ENCODE peak calls at places on chromosomes 6 and 20, in eight cellular contexts. P is SK-N-SH, E is upper lobe of right lung, B is mammary epithelial cell, Q is heart right ventricle, C is heart left ventricle, J is aorta, U is left lung. H is an unnamed sample. For H3K4me1 and H3K27me3, the result is how much of the 10 kb centered on the place peaks cover.

GRCh38 chr6:140101367-140101766 is 726.9 kb upstream of the CITED2 start:
- DNase-seq in P (no peak), E (no peak), B (no peak), Q (no peak), C (peak), J (no peak), U (no peak), H (no peak)

GRCh38 chr6:3822747-3823445 is 26.3 kb upstream of the FAM50B start:
- DNase-seq in P (no peak), E (no peak), B (peak), Q (no peak), C (no peak), J (no peak), U (no peak), H (peak)

GRCh38 chr6:111835807-111836206 is 37.4 kb downstream of the FYN start:
- DNase-seq in P (no peak), E (no peak), B (no peak), Q (no peak), C (no peak), J (no peak), U (no peak), H (no peak)

GRCh38 chr20:41482647-41483552 is 116.3 kb upstream of the EMILIN3 start:
- DNase-seq in P (no peak), E (no peak), B (peak), Q (no peak), C (no peak), J (no peak), U (no peak), H (peak)

GRCh38 chr6:23692184-23692583 is 433.8 kb upstream of the NRSN1 start:
- DNase-seq in P (peak), E (no peak), B (no peak), Q (no peak), C (no peak), J (no peak), U (no peak), H (no peak)

GRCh38 chr6:21085643-21086042 is 507.9 kb upstream of the SOX4 start:
- DNase-seq in P (no peak), E (no peak), B (no peak), Q (no peak), C (no peak), J (no peak), U (no peak), H (no peak)

GRCh38 chr6:3664641-3665041 is 86.9 kb downstream of the PXDC1 start:
- DNase-seq in P (no peak), E (no peak), B (no peak), Q (no peak), C (no peak), J (no peak), U (no peak), H (no peak)

GRCh38 chr6:147154454-147154853 is 49.8 kb upstream of the STXBP5 start:
- DNase-seq in P (no peak), E (no peak), B (peak), Q (no peak), C (no peak), J (no peak), U (no peak), H (peak)

GRCh38 chr20:64188682-64189529 is 24.7 kb downstream of the MYT1 start:
- DNase-seq in P (peak), E (no peak), B (peak), Q (no peak), C (no peak), J (no peak), U (no peak), H (peak)

GRCh38 chr6:42339991-42340401 is 111.7 kb downstream of the TRERF1 start:
- DNase-seq in P (no peak), E (no peak), B (peak), Q (no peak), C (no peak), J (no peak), U (no peak), H (no peak)

GRCh38 chr20:49768204-49769124 is 44.2 kb upstream of the SLC9A8 start:
- DNase-seq in P (no peak), E (peak), B (peak), Q (no peak), C (peak), J (peak), U (peak), H (peak)

GRCh38 chr20:33442136-33443005 is 1.2 kb downstream of the SNTA1 start:
- DNase-seq in P (no peak), E (no peak), B (no peak), Q (no peak), C (no peak), J (no peak), U (no peak), H (no peak)

GRCh38 chr6:34934516-34934915 is 45.5 kb downstream of the ANKS1A start:
- DNase-seq in P (no peak), E (peak), B (peak), Q (peak), C (peak), J (peak), U (peak), H (no peak)

GRCh38 chr6:4936681-4937041 is 67.2 kb downstream of the RPP40 start:
- DNase-seq in P (peak), E (no peak), B (no peak), Q (no peak), C (no peak), J (no peak), U (no peak), H (peak)

GRCh38 chr20:11703119-11703518 is 214.6 kb upstream of the BTBD3 start:
- DNase-seq in P (no peak), E (no peak), B (no peak), Q (no peak), C (no peak), J (no peak), U (no peak), H (no peak)

GRCh38 chr6:13369591-13369990 is 41.3 kb upstream of the TBC1D7 start:
- DNase-seq in P (no peak), E (no peak), B (no peak), Q (no peak), C (no peak), J (no peak), U (no peak), H (no peak)

GRCh38 chr6:13373488-13373886 is 45.1 kb upstream of the TBC1D7 start:
- DNase-seq in P (no peak), E (no peak), B (no peak), Q (no peak), C (no peak), J (no peak), U (no peak), H (no peak)

GRCh38 chr6:13370623-13371022 is 42.3 kb upstream of the TBC1D7 start:
- DNase-seq in P (no peak), E (no peak), B (peak), Q (no peak), C (no peak), J (no peak), U (no peak), H (peak)

GRCh38 chr6:13372688-13373487 is 44.6 kb upstream of the TBC1D7 start:
- DNase-seq in P (no peak), E (no peak), B (no peak), Q (no peak), C (no peak), J (no peak), U (no peak), H (no peak)

GRCh38 chr6:13371421-13372072 is 43.2 kb upstream of the TBC1D7 start:
- DNase-seq in P (peak), E (no peak), B (no peak), Q (no peak), C (no peak), J (no peak), U (no peak), H (no peak)
- H3K27ac ChIP-seq in P (no peak), E (peak), B (no peak), Q (no peak), C (no peak), J (no peak), U (no peak), H (no peak)

DNA sequence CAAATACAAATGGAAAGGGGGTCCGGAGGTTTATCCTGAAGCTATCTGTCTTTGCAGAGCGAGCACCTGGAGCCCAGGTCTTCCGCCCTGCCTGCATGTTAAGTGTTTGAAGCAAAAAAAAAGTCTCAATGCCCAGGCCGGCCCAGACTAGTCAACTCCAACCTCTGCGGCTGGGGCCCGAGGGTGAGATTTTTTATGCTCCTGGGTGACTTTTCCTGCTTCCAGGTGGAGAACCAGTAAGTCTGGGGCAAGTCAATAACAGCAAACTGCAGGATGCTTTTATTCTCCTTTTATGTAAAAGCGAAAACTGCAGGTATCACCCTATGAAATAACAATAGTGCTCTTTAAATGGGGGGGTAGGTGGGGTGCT is 2.0 kb upstream of the ZBP1 start:
- DNase-seq in P (no peak), E (no peak), B (no peak), Q (no peak), C (no peak), J (peak), U (no peak), H (peak)
- H3K4me1 ChIP-seq in P (under half), E (under half), B (under half), Q (under half), C (under half), J (under half), U (under half), H (under half)

GRCh38 chr6:122994256-122994655 is 1.8 kb upstream of the CLVS2 start:
- DNase-seq in P (no peak), E (no peak), B (no peak), Q (no peak), C (no peak), J (no peak), U (no peak), H (no peak)
- H3K27me3 ChIP-seq in P (under half), E (under half), B (under half), Q (half or more), C (under half), J (under half), U (half or more), H (half or more)

GRCh38 chr6:36249010-36249409 is 20.9 kb upstream of the PNPLA1 start:
- DNase-seq in P (no peak), E (no peak), B (peak), Q (no peak), C (no peak), J (no peak), U (no peak), H (peak)

GRCh38 chr6:36249536-36249935 is 20.3 kb upstream of the PNPLA1 start:
- DNase-seq in P (no peak), E (no peak), B (no peak), Q (no peak), C (no peak), J (no peak), U (no peak), H (no peak)

GRCh38 chr6:36245572-36246031 is 24.3 kb upstream of the PNPLA1 start:
- DNase-seq in P (peak), E (no peak), B (no peak), Q (no peak), C (no peak), J (no peak), U (no peak), H (no peak)

GRCh38 chr6:36246511-36247268 is 23.2 kb upstream of the PNPLA1 start:
- DNase-seq in P (no peak), E (no peak), B (peak), Q (no peak), C (no peak), J (no peak), U (no peak), H (no peak)

DNA sequence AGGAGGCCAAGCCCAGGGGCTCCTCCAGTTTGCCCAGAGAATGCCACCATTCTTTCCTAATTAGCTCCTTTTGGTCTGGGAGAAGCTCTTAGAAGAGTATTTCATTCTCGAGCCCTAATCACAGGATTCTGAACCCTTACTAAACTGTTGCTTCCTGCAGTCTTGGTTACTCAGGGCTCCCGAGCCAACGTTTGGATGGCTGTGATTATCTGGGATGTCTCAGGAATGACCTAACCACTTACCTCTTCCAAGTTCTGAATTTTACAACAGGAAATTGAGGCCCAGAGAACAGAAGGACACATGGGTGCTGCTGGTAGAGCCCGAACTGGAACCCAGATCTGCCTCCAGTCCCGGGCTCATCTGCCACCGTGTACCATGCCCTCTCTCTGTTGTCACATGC is 22.2 kb upstream of the PNPLA1 start:
- DNase-seq in P (no peak), E (no peak), B (no peak), Q (no peak), C (no peak), J (peak), U (no peak), H (peak)
- H3K27ac ChIP-seq in P (no peak), E (no peak), B (no peak), Q (peak), C (no peak), J (no peak), U (peak), H (no peak)

GRCh38 chr6:144331610-144332009 is 46.5 kb downstream of the UTRN start:
- DNase-seq in P (no peak), E (no peak), B (no peak), Q (no peak), C (no peak), J (no peak), U (no peak), H (no peak)
- H3K4me1 ChIP-seq in P (under half), E (half or more), B (under half), Q (under half), C (under half), J (under half), U (under half), H (under half)

GRCh38 chr20:4081396-4081795 is 66.0 kb upstream of the RNF24 start:
- DNase-seq in P (no peak), E (no peak), B (no peak), Q (no peak), C (no peak), J (no peak), U (no peak), H (no peak)

GRCh38 chr20:4082406-4083102 is 67.2 kb upstream of the RNF24 start:
- DNase-seq in P (peak), E (no peak), B (peak), Q (peak), C (peak), J (peak), U (peak), H (peak)

GRCh38 chr20:4084721-4085120 is 69.4 kb upstream of the RNF24 start:
- DNase-seq in P (no peak), E (no peak), B (no peak), Q (no peak), C (no peak), J (no peak), U (no peak), H (no peak)

GRCh38 chr20:4083103-4083864 is 67.9 kb upstream of the RNF24 start:
- DNase-seq in P (no peak), E (no peak), B (no peak), Q (peak), C (no peak), J (no peak), U (no peak), H (no peak)

DNA sequence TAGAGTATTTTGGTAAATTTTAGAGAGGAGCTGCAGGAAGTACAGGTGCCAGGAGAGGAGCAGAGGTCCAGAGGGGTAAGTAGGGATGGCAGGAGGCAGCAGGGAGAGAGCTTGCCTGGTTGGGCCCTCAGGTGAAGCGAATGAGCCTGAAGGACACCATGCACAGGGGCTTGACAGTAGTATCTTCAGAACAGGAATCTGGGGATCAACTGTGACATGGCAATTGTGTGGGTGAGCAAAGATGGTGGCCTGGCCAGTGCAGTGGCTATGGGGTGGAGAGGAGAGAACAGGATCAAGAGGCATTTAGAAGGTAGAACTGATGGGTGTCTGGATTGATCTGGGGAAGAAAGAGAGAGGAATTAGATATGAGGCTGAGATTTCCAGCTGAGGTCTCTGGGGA is 68.7 kb upstream of the RNF24 start:
- DNase-seq in P (no peak), E (no peak), B (no peak), Q (no peak), C (no peak), J (no peak), U (no peak), H (no peak)
- H3K27me3 ChIP-seq in P (under half), E (under half), B (under half), Q (under half), C (under half), J (under half), U (under half), H (under half)

GRCh38 chr20:52192296-52193007 is 873 bp upstream of the ZFP64 start:
- DNase-seq in P (peak), E (peak), B (no peak), Q (peak), C (peak), J (peak), U (peak), H (no peak)
- H3K27ac ChIP-seq in P (peak), E (peak), B (peak), Q (peak), C (peak), J (no peak), U (peak), H (no peak)

DNA sequence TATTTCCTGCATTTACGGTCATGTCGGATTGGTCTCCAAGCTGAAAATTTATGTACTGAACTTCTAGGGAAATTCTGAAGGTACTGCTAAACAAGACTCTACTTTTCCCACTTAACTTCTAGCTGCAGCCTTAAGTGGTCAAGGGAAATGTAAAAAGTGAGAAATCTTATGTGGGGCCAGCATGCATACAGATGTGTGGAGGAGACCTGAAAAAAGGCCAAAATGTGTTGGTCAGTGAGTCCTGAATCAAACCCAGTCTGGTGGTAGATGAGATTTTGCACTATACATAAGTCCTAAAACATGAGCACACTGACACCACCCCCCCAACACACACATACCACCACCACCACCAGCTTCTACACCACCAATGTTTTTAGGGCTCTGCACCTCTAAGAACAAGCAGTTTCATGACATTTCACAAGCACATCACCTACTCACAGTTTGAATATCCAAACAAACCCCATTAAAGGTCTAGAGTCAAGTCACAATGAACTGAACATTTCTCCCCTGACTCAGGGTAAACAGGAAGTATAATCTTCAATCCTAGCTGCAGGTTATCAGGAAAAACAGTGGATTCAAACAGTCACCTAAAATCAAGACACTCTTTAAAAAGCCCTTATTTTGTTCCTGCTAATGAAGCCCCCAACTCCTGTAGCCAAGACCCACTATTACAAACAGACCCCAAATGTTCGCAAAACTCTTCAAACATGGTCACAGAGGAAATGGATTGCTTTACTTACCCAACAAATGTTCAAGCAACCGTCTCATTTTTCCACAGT is 1.6 kb downstream of the ZMYND8 start:
- DNase-seq in P (no peak), E (no peak), B (peak), Q (no peak), C (no peak), J (no peak), U (no peak), H (no peak)
- H3K4me1 ChIP-seq in P (half or more), E (half or more), B (half or more), Q (half or more), C (under half), J (under half), U (half or more), H (half or more)